ENCODE peak calls at places on chromosome 22, in four cellular contexts. One of them, this sample, is unnamed.

GRCh38 chr22:26038365-26038764 is 130.9 kb upstream of the SEZ6L start:
- DNase-seq in caudate nucleus: no peak
- DNase-seq in naive thymus-derived CD4-positive, alpha-beta T cell: no peak
- DNase-seq in left ventricle myocardium inferior: no peak
- DNase-seq in this sample: no peak

GRCh38 chr22:37285937-37286336 is 3.6 kb downstream of the CYTH4 start:
- DNase-seq in caudate nucleus: no peak
- DNase-seq in naive thymus-derived CD4-positive, alpha-beta T cell: no peak
- DNase-seq in left ventricle myocardium inferior: no peak
- DNase-seq in this sample: no peak

GRCh38 chr22:37739000-37739399 is 42.2 kb downstream of the TRIOBP start:
- DNase-seq in caudate nucleus: no peak
- DNase-seq in naive thymus-derived CD4-positive, alpha-beta T cell: no peak
- DNase-seq in left ventricle myocardium inferior: peak; percentile 89
- DNase-seq in this sample: no peak

GRCh38 chr22:48882636-48883200 is 945.0 kb downstream of the BRD1 start:
- DNase-seq in caudate nucleus: no peak
- DNase-seq in naive thymus-derived CD4-positive, alpha-beta T cell: no peak
- DNase-seq in left ventricle myocardium inferior: peak; percentile 4
- DNase-seq in this sample: no peak

GRCh38 chr22:24043957-24044356 is 32.9 kb downstream of the CABIN1 start:
- DNase-seq in caudate nucleus: no peak
- DNase-seq in naive thymus-derived CD4-positive, alpha-beta T cell: no peak
- DNase-seq in left ventricle myocardium inferior: no peak
- DNase-seq in this sample: no peak

GRCh38 chr22:50046481-50047245 is 11.4 kb downstream of the TTLL8 start:
- DNase-seq in caudate nucleus: no peak
- DNase-seq in naive thymus-derived CD4-positive, alpha-beta T cell: no peak
- DNase-seq in left ventricle myocardium inferior: no peak
- DNase-seq in this sample: no peak

GRCh38 chr22:25402501-25403283 is 161.8 kb upstream of the GRK3 start:
- DNase-seq in caudate nucleus: no peak
- DNase-seq in naive thymus-derived CD4-positive, alpha-beta T cell: no peak
- DNase-seq in left ventricle myocardium inferior: peak; percentile 36
- DNase-seq in this sample: no peak

GRCh38 chr22:28464179-28464578 is 215.5 kb downstream of the TTC28 start:
- DNase-seq in caudate nucleus: no peak
- DNase-seq in naive thymus-derived CD4-positive, alpha-beta T cell: no peak
- DNase-seq in left ventricle myocardium inferior: no peak
- DNase-seq in this sample: no peak

GRCh38 chr22:46934746-46935491 is 172.5 kb downstream of the TBC1D22A start:
- DNase-seq in caudate nucleus: no peak
- DNase-seq in naive thymus-derived CD4-positive, alpha-beta T cell: no peak
- DNase-seq in left ventricle myocardium inferior: no peak
- DNase-seq in this sample: no peak

GRCh38 chr22:44329179-44329796 is 16.5 kb upstream of the SHISAL1 start:
- DNase-seq in caudate nucleus: no peak
- DNase-seq in naive thymus-derived CD4-positive, alpha-beta T cell: no peak
- DNase-seq in left ventricle myocardium inferior: no peak
- DNase-seq in this sample: no peak

GRCh38 chr22:38081941-38082828 is 1.8 kb downstream of the SLC16A8 start:
- DNase-seq in caudate nucleus: no peak
- DNase-seq in naive thymus-derived CD4-positive, alpha-beta T cell: no peak
- DNase-seq in left ventricle myocardium inferior: no peak
- DNase-seq in this sample: no peak

GRCh38 chr22:19543970-19544708 is 19.9 kb upstream of the CLDN5 start:
- DNase-seq in caudate nucleus: no peak
- DNase-seq in naive thymus-derived CD4-positive, alpha-beta T cell: no peak
- DNase-seq in left ventricle myocardium inferior: no peak
- DNase-seq in this sample: no peak

GRCh38 chr22:49754674-49755590 is 72.7 kb downstream of the BRD1 start:
- DNase-seq in caudate nucleus: no peak
- DNase-seq in naive thymus-derived CD4-positive, alpha-beta T cell: no peak
- DNase-seq in left ventricle myocardium inferior: no peak
- DNase-seq in this sample: no peak

GRCh38 chr22:41862530-41863266 is 29.8 kb downstream of the SREBF2 start:
- DNase-seq in caudate nucleus: no peak
- DNase-seq in naive thymus-derived CD4-positive, alpha-beta T cell: no peak
- DNase-seq in left ventricle myocardium inferior: no peak
- DNase-seq in this sample: no peak

GRCh38 chr22:36156119-36156514 is 4.4 kb downstream of the APOL3 start:
- DNase-seq in caudate nucleus: no peak
- DNase-seq in naive thymus-derived CD4-positive, alpha-beta T cell: no peak
- DNase-seq in left ventricle myocardium inferior: no peak
- DNase-seq in this sample: no peak

GRCh38 chr22:18110944-18111758 is 542 bp downstream of the TUBA8 start:
- DNase-seq in caudate nucleus: no peak
- DNase-seq in naive thymus-derived CD4-positive, alpha-beta T cell: no peak
- DNase-seq in left ventricle myocardium inferior: no peak
- DNase-seq in this sample: no peak

GRCh38 chr22:30575011-30575671 is 676 bp upstream of the GAL3ST1 start:
- DNase-seq in caudate nucleus: peak; percentile 66
- DNase-seq in naive thymus-derived CD4-positive, alpha-beta T cell: no peak
- DNase-seq in left ventricle myocardium inferior: peak; percentile 30
- DNase-seq in this sample: no peak

GRCh38 chr22:28931844-28932561 is 48.6 kb downstream of the ZNRF3 start:
- DNase-seq in caudate nucleus: no peak
- DNase-seq in naive thymus-derived CD4-positive, alpha-beta T cell: no peak
- DNase-seq in left ventricle myocardium inferior: no peak
- DNase-seq in this sample: no peak

GRCh38 chr22:35070451-35071093 is 4.6 kb downstream of the ISX start:
- DNase-seq in caudate nucleus: no peak
- DNase-seq in naive thymus-derived CD4-positive, alpha-beta T cell: no peak
- DNase-seq in left ventricle myocardium inferior: no peak
- DNase-seq in this sample: no peak

GRCh38 chr22:39530692-39531331 is 1.7 kb downstream of the RPS19BP1 start:
- DNase-seq in caudate nucleus: no peak
- DNase-seq in naive thymus-derived CD4-positive, alpha-beta T cell: peak; percentile 61
- DNase-seq in left ventricle myocardium inferior: no peak
- DNase-seq in this sample: peak; percentile 55

GRCh38 chr22:43424201-43424600 is 12.4 kb downstream of the MPPED1 start:
- DNase-seq in caudate nucleus: no peak
- DNase-seq in naive thymus-derived CD4-positive, alpha-beta T cell: no peak
- DNase-seq in left ventricle myocardium inferior: no peak
- DNase-seq in this sample: no peak

GRCh38 chr22:45608763-45609180 is 62.9 kb upstream of the ATXN10 start:
- DNase-seq in caudate nucleus: no peak
- DNase-seq in naive thymus-derived CD4-positive, alpha-beta T cell: no peak
- DNase-seq in left ventricle myocardium inferior: no peak
- DNase-seq in this sample: no peak

GRCh38 chr22:37454857-37455686 is 27.8 kb upstream of the ELFN2 start:
- DNase-seq in caudate nucleus: no peak
- DNase-seq in naive thymus-derived CD4-positive, alpha-beta T cell: no peak
- DNase-seq in left ventricle myocardium inferior: no peak
- DNase-seq in this sample: no peak

GRCh38 chr22:41899110-41899509 is 15.8 kb downstream of the SHISA8 start:
- DNase-seq in caudate nucleus: no peak
- DNase-seq in naive thymus-derived CD4-positive, alpha-beta T cell: no peak
- DNase-seq in left ventricle myocardium inferior: no peak
- DNase-seq in this sample: no peak

GRCh38 chr22:37870273-37870672 is 21.1 kb downstream of the EIF3L start:
- DNase-seq in caudate nucleus: no peak
- DNase-seq in naive thymus-derived CD4-positive, alpha-beta T cell: no peak
- DNase-seq in left ventricle myocardium inferior: no peak
- DNase-seq in this sample: no peak

GRCh38 chr22:33325232-33326004 is 267.2 kb upstream of the SYN3 start:
- DNase-seq in caudate nucleus: no peak
- DNase-seq in naive thymus-derived CD4-positive, alpha-beta T cell: no peak
- DNase-seq in left ventricle myocardium inferior: no peak
- DNase-seq in this sample: no peak

GRCh38 chr22:32775957-32776356 is 25.5 kb upstream of the TIMP3 start:
- DNase-seq in caudate nucleus: no peak
- DNase-seq in naive thymus-derived CD4-positive, alpha-beta T cell: no peak
- DNase-seq in left ventricle myocardium inferior: no peak
- DNase-seq in this sample: no peak

GRCh38 chr22:43520632-43521039 is 108.8 kb downstream of the MPPED1 start:
- DNase-seq in caudate nucleus: no peak
- DNase-seq in naive thymus-derived CD4-positive, alpha-beta T cell: no peak
- DNase-seq in left ventricle myocardium inferior: no peak
- DNase-seq in this sample: no peak

GRCh38 chr22:36243996-36244395 is 4.7 kb upstream of the APOL2 start:
- DNase-seq in caudate nucleus: no peak
- DNase-seq in naive thymus-derived CD4-positive, alpha-beta T cell: no peak
- DNase-seq in left ventricle myocardium inferior: no peak
- DNase-seq in this sample: no peak

GRCh38 chr22:37267128-37267587 is 15.2 kb upstream of the CYTH4 start:
- DNase-seq in caudate nucleus: no peak
- DNase-seq in naive thymus-derived CD4-positive, alpha-beta T cell: peak; percentile 66
- DNase-seq in left ventricle myocardium inferior: peak; percentile 42
- DNase-seq in this sample: no peak

GRCh38 chr22:19891350-19892248 is 36.9 kb upstream of the GNB1L start:
- DNase-seq in caudate nucleus: peak; percentile 46
- DNase-seq in naive thymus-derived CD4-positive, alpha-beta T cell: peak; percentile 89
- DNase-seq in left ventricle myocardium inferior: no peak
- DNase-seq in this sample: peak; percentile 96

GRCh38 chr22:47293368-47294221 is 531.1 kb downstream of the TBC1D22A start:
- DNase-seq in caudate nucleus: no peak
- DNase-seq in naive thymus-derived CD4-positive, alpha-beta T cell: no peak
- DNase-seq in left ventricle myocardium inferior: no peak
- DNase-seq in this sample: no peak

GRCh38 chr22:19767427-19768380 is 7.1 kb downstream of the TBX1 start:
- DNase-seq in caudate nucleus: no peak
- DNase-seq in naive thymus-derived CD4-positive, alpha-beta T cell: peak; percentile 7
- DNase-seq in left ventricle myocardium inferior: peak; percentile 43
- DNase-seq in this sample: no peak

This sample was measured in COR-L47.